ENCODE peak calls at places on chromosomes 1 and 21, in nine cellular contexts. B is GM13976; R is GM20000; U is GM12878; D is GM12892; N is activated CD4-positive, alpha-beta T cell treated with anti-CD3 and anti-CD28 coated beads, Interleukin-2, amount 50 U/mL, for 1 hour; V is left cardiac atrium; M is activated T-helper 1 cell treated with anti-CD3 and anti-CD28 coated beads, Interleukin-2, amount 50 U/mL, for 16 hours; Z is H7. P is an unnamed sample.

GRCh38 chr1:181152892-181153633 is 64.6 kb downstream of the IER5 start:
- DNase-seq in B (peak), R (peak), U (no peak), D (no peak), N (no peak), V (peak), M (no peak), Z (peak), P (no peak)

GRCh38 chr1:164609084-164609483 is 50.1 kb downstream of the PBX1 start:
- DNase-seq in B (no peak), R (no peak), U (no peak), D (no peak), N (no peak), V (no peak), M (no peak), Z (no peak), P (no peak)

GRCh38 chr1:201648066-201648910 is 109.4 kb downstream of the NAV1 start:
- DNase-seq in B (no peak), R (no peak), U (no peak), D (no peak), N (no peak), V (peak), M (no peak), Z (peak), P (no peak)

GRCh38 chr1:50109647-50110075 is 941 bp downstream of the ELAVL4 start:
- DNase-seq in B (no peak), R (no peak), U (no peak), D (no peak), N (no peak), V (no peak), M (no peak), Z (no peak), P (no peak)

GRCh38 chr1:32361308-32361673 is 994 bp downstream of the FAM229A start:
- DNase-seq in B (no peak), R (no peak), U (no peak), D (no peak), N (no peak), V (no peak), M (no peak), Z (peak), P (no peak)

GRCh38 chr1:90809093-90809492 is 92.0 kb upstream of the BARHL2 start:
- DNase-seq in B (no peak), R (no peak), U (no peak), D (no peak), N (no peak), V (no peak), M (no peak), Z (peak), P (no peak)

GRCh38 chr1:10918531-10918930 is 93.9 kb upstream of the TARDBP start:
- DNase-seq in B (no peak), R (no peak), U (no peak), D (no peak), N (no peak), V (no peak), M (no peak), Z (no peak), P (peak)

GRCh38 chr1:25343872-25344271 is 5.7 kb downstream of the TMEM50A start:
- DNase-seq in B (no peak), R (no peak), U (no peak), D (no peak), N (no peak), V (no peak), M (no peak), Z (no peak), P (peak)

GRCh38 chr1:18118078-18118477 is 10.5 kb downstream of the IGSF21 start:
- DNase-seq in B (no peak), R (no peak), U (no peak), D (no peak), N (no peak), V (no peak), M (no peak), Z (no peak), P (no peak)

GRCh38 chr1:23278717-23279116 is 61.4 kb upstream of the HTR1D start:
- DNase-seq in B (no peak), R (no peak), U (no peak), D (no peak), N (no peak), V (no peak), M (no peak), Z (no peak), P (no peak)

GRCh38 chr21:44021064-44021463 is 9.0 kb downstream of the TRAPPC10 start:
- DNase-seq in B (no peak), R (no peak), U (no peak), D (no peak), N (no peak), V (no peak), M (no peak), Z (no peak), P (no peak)

GRCh38 chr1:77830946-77831345 is 51.5 kb downstream of the MIGA1 start:
- DNase-seq in B (no peak), R (no peak), U (no peak), D (no peak), N (no peak), V (no peak), M (no peak), Z (no peak), P (no peak)

GRCh38 chr1:87683557-87683956 is 354.9 kb downstream of the LMO4 start:
- DNase-seq in B (no peak), R (no peak), U (no peak), D (no peak), N (no peak), V (no peak), M (no peak), Z (no peak), P (no peak)

GRCh38 chr1:156193208-156193487 is 756 bp upstream of the SLC25A44 start:
- DNase-seq in B (no peak), R (no peak), U (no peak), D (no peak), N (no peak), V (no peak), M (no peak), Z (peak), P (no peak)

GRCh38 chr1:161182214-161182613 is 4.9 kb upstream of the B4GALT3 start:
- DNase-seq in B (peak), R (peak), U (peak), D (no peak), N (peak), V (peak), M (peak), Z (no peak), P (no peak)

GRCh38 chr21:42763578-42764442 is 110.4 kb downstream of the PDE9A start:
- DNase-seq in B (no peak), R (no peak), U (no peak), D (no peak), N (no peak), V (no peak), M (no peak), Z (no peak), P (no peak)

GRCh38 chr21:38439957-38440356 is 58.3 kb downstream of the ERG start:
- DNase-seq in B (no peak), R (no peak), U (no peak), D (no peak), N (no peak), V (no peak), M (no peak), Z (no peak), P (no peak)

GRCh38 chr1:223136086-223136485 is 7.0 kb downstream of the TLR5 start:
- DNase-seq in B (no peak), R (no peak), U (no peak), D (no peak), N (peak), V (no peak), M (no peak), Z (peak), P (no peak)

GRCh38 chr1:27455166-27455811 is 34.7 kb downstream of the WASF2 start:
- DNase-seq in B (no peak), R (no peak), U (no peak), D (no peak), N (no peak), V (no peak), M (no peak), Z (no peak), P (no peak)

GRCh38 chr1:236688705-236689104 is 2.4 kb downstream of the ACTN2 start:
- DNase-seq in B (no peak), R (no peak), U (no peak), D (no peak), N (no peak), V (no peak), M (no peak), Z (no peak), P (no peak)

GRCh38 chr1:147717706-147718097 is 42.7 kb downstream of the GJA5 start:
- DNase-seq in B (no peak), R (no peak), U (no peak), D (no peak), N (peak), V (no peak), M (no peak), Z (no peak), P (no peak)

GRCh38 chr1:172108494-172108893 is 267.2 kb downstream of the DNM3 start:
- DNase-seq in B (no peak), R (no peak), U (no peak), D (no peak), N (no peak), V (no peak), M (no peak), Z (no peak), P (peak)

GRCh38 chr1:10027027-10027426 is 5.7 kb upstream of the UBE4B start:
- DNase-seq in B (no peak), R (no peak), U (no peak), D (no peak), N (no peak), V (no peak), M (no peak), Z (no peak), P (no peak)

GRCh38 chr1:149936992-149937705 is 470 bp upstream of the MTMR11 start:
- DNase-seq in B (no peak), R (no peak), U (no peak), D (no peak), N (no peak), V (no peak), M (no peak), Z (no peak), P (peak)

GRCh38 chr1:112444269-112444668 is 48.3 kb downstream of the CTTNBP2NL start:
- DNase-seq in B (no peak), R (no peak), U (no peak), D (no peak), N (no peak), V (no peak), M (no peak), Z (no peak), P (peak)

GRCh38 chr1:184988506-184988905 is 14.2 kb upstream of the NIBAN1 start:
- DNase-seq in B (no peak), R (no peak), U (no peak), D (no peak), N (no peak), V (no peak), M (no peak), Z (no peak), P (no peak)

GRCh38 chr21:42654913-42655796 is 1.7 kb downstream of the PDE9A start:
- DNase-seq in B (no peak), R (no peak), U (no peak), D (no peak), N (no peak), V (no peak), M (no peak), Z (no peak), P (no peak)

GRCh38 chr1:32431736-32432400 is 33.0 kb upstream of the ZBTB8B start:
- DNase-seq in B (peak), R (peak), U (peak), D (no peak), N (no peak), V (no peak), M (no peak), Z (no peak), P (no peak)

GRCh38 chr1:114337417-114337816 is 173.6 kb downstream of the TRIM33 start:
- DNase-seq in B (no peak), R (no peak), U (no peak), D (no peak), N (no peak), V (no peak), M (no peak), Z (no peak), P (no peak)

GRCh38 chr1:158121604-158122254 is 59.0 kb upstream of the CD1D start:
- DNase-seq in B (peak), R (peak), U (no peak), D (no peak), N (no peak), V (no peak), M (no peak), Z (peak), P (peak)

GRCh38 chr1:101178341-101178687 is 58.5 kb upstream of the S1PR1 start:
- DNase-seq in B (no peak), R (no peak), U (no peak), D (no peak), N (no peak), V (no peak), M (no peak), Z (no peak), P (no peak)

GRCh38 chr1:22830131-22830566 is 119.5 kb downstream of the EPHB2 start:
- DNase-seq in B (no peak), R (no peak), U (no peak), D (no peak), N (no peak), V (no peak), M (no peak), Z (no peak), P (no peak)

GRCh38 chr1:153277852-153278251 is 18.4 kb downstream of the LORICRIN start:
- DNase-seq in B (no peak), R (peak), U (no peak), D (no peak), N (peak), V (no peak), M (no peak), Z (peak), P (no peak)

GRCh38 chr1:219239518-219239917 is 65.8 kb downstream of the LYPLAL1 start:
- DNase-seq in B (no peak), R (no peak), U (no peak), D (no peak), N (no peak), V (no peak), M (no peak), Z (no peak), P (no peak)

GRCh38 chr1:78640462-78640861 is 9.2 kb upstream of the IFI44 start:
- DNase-seq in B (no peak), R (no peak), U (no peak), D (no peak), N (no peak), V (no peak), M (no peak), Z (no peak), P (no peak)

GRCh38 chr1:58768971-58769808 is 14.7 kb downstream of the JUN start:
- DNase-seq in B (no peak), R (peak), U (no peak), D (no peak), N (peak), V (peak), M (peak), Z (peak), P (no peak)

P was measured in stromal cell of bone marrow.